ENCODE peak calls at places on chromosomes 16 and 17, in seven cellular contexts. W is breast epithelium, K is uterus, P is endothelial cell of umbilical vein, X is HCT116, J is GM12878, M is transverse colon. S is an unnamed sample. For H3K27me3, the result is how much of the 10 kb centered on the place peaks cover.

GRCh38 chr17:82061047-82061925 is 4.3 kb downstream of the DUS1L start:
- DNase-seq in W (no peak), K (no peak), P (no peak), X (no peak), J (no peak), M (no peak), S (peak)

GRCh38 chr17:27609606-27610303 is 21.2 kb upstream of the LGALS9 start:
- DNase-seq in W (no peak), K (no peak), P (peak), X (no peak), J (no peak), M (peak), S (no peak)

GRCh38 chr16:4375717-4376116 is 4.1 kb downstream of the VASN start:
- DNase-seq in W (no peak), K (no peak), P (no peak), X (no peak), J (no peak), M (no peak), S (no peak)

GRCh38 chr16:84116720-84117481 is at the start of gene MBTPS1:
- DNase-seq in W (peak), K (peak), P (peak), X (peak), J (peak), M (peak), S (peak)

GRCh38 chr17:66354981-66355380 is 52.6 kb downstream of the PRKCA start:
- DNase-seq in W (no peak), K (no peak), P (no peak), X (no peak), J (no peak), M (no peak), S (no peak)

GRCh38 chr16:79599837-79600635 is 501 bp downstream of the MAF start:
- DNase-seq in W (peak), K (peak), P (no peak), X (no peak), J (no peak), M (no peak), S (peak)

GRCh38 chr17:44358066-44358465 is 5.6 kb downstream of the FAM171A2 start:
- DNase-seq in W (no peak), K (no peak), P (no peak), X (no peak), J (no peak), M (no peak), S (no peak)

GRCh38 chr17:2049333-2050245 is 5.3 kb upstream of the HIC1 start:
- DNase-seq in W (peak), K (peak), P (peak), X (no peak), J (no peak), M (peak), S (peak)

GRCh38 chr17:81231121-81231645 is 7.7 kb downstream of the TEPSIN start:
- DNase-seq in W (no peak), K (no peak), P (no peak), X (no peak), J (no peak), M (no peak), S (no peak)

GRCh38 chr16:48591976-48592375 is 18.0 kb downstream of the N4BP1 start:
- DNase-seq in W (no peak), K (no peak), P (no peak), X (no peak), J (no peak), M (no peak), S (no peak)

GRCh38 chr17:5911919-5912318 is 158.3 kb upstream of the WSCD1 start:
- DNase-seq in W (no peak), K (no peak), P (no peak), X (no peak), J (no peak), M (no peak), S (no peak)

GRCh38 chr17:61878984-61879612 is 15.8 kb upstream of the BRIP1 start:
- DNase-seq in W (no peak), K (no peak), P (no peak), X (no peak), J (no peak), M (no peak), S (no peak)

GRCh38 chr17:41393294-41393693 is 4.1 kb downstream of the KRT31 start:
- DNase-seq in W (no peak), K (no peak), P (no peak), X (no peak), J (no peak), M (no peak), S (no peak)

GRCh38 chr16:76926042-76926441 is 264.9 kb upstream of the MON1B start:
- DNase-seq in W (no peak), K (no peak), P (no peak), X (no peak), J (no peak), M (no peak), S (no peak)

GRCh38 chr17:63275318-63275967 is 170.7 kb downstream of the CYB561 start:
- DNase-seq in W (no peak), K (no peak), P (peak), X (peak), J (no peak), M (no peak), S (no peak)

GRCh38 chr16:12257926-12258561 is 281.5 kb downstream of the SNX29 start:
- DNase-seq in W (peak), K (no peak), P (no peak), X (no peak), J (no peak), M (peak), S (no peak)

GRCh38 chr17:62343764-62344163 is 36.6 kb upstream of the EFCAB3 start:
- DNase-seq in W (no peak), K (no peak), P (no peak), X (no peak), J (no peak), M (no peak), S (no peak)

GRCh38 chr16:82638095-82638798 is 11.5 kb downstream of the CDH13 start:
- DNase-seq in W (no peak), K (no peak), P (peak), X (no peak), J (no peak), M (no peak), S (no peak)

DNA sequence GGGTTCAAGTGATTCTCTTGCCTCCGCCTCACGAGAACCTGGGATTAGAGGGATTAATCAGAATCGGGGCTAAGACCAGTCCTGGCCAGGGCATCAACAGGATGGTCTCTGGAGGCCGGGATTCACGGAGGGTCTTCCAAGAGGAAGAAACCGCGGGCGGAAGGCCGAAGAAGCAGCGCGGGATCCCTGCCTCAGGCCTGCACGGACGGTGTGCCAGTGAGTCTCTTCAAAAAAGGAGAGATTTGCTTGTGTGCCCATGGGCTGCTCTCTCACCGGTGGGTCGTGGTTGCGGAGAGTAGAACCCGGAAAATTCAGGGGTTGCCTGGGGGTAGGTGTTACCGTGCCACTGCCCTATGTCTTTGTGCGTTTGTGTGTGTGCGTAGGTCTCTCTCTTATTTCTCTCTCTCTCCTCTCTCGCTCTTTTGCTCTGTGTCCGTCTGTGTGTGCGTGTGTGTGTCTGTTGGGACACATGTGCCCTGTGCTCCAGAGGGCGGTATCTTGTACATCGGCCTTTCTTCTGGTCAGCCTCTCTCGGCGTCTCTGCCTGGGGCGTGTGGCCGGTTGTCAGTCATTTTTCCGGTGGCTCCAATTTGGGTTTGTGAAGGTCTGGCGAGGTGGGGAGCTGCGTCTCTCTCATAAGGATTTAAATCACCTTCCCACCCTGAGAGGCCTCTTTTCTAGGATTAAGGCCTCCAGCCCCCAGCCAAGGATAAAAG is 613.2 kb downstream of the KCNJ18 start:
- DNase-seq in W (no peak), K (no peak), P (no peak), X (no peak), J (no peak), M (no peak), S (peak)
- TF ChIP-seq POLR2A in W (no peak), K (no peak), P (no peak), X (no peak), J (no peak), M (no peak), S (no peak)

GRCh38 chr16:805474-805873 is 4.9 kb upstream of the GNG13 start:
- DNase-seq in W (no peak), K (no peak), P (no peak), X (no peak), J (no peak), M (no peak), S (no peak)

GRCh38 chr16:802914-803750 is 2.6 kb upstream of the GNG13 start:
- DNase-seq in W (no peak), K (no peak), P (no peak), X (no peak), J (no peak), M (no peak), S (no peak)

GRCh38 chr16:804193-805048 is 3.9 kb upstream of the GNG13 start:
- DNase-seq in W (no peak), K (no peak), P (no peak), X (no peak), J (no peak), M (no peak), S (peak)

GRCh38 chr16:803751-804075 is 3.2 kb upstream of the GNG13 start:
- DNase-seq in W (no peak), K (no peak), P (no peak), X (no peak), J (no peak), M (no peak), S (no peak)

DNA sequence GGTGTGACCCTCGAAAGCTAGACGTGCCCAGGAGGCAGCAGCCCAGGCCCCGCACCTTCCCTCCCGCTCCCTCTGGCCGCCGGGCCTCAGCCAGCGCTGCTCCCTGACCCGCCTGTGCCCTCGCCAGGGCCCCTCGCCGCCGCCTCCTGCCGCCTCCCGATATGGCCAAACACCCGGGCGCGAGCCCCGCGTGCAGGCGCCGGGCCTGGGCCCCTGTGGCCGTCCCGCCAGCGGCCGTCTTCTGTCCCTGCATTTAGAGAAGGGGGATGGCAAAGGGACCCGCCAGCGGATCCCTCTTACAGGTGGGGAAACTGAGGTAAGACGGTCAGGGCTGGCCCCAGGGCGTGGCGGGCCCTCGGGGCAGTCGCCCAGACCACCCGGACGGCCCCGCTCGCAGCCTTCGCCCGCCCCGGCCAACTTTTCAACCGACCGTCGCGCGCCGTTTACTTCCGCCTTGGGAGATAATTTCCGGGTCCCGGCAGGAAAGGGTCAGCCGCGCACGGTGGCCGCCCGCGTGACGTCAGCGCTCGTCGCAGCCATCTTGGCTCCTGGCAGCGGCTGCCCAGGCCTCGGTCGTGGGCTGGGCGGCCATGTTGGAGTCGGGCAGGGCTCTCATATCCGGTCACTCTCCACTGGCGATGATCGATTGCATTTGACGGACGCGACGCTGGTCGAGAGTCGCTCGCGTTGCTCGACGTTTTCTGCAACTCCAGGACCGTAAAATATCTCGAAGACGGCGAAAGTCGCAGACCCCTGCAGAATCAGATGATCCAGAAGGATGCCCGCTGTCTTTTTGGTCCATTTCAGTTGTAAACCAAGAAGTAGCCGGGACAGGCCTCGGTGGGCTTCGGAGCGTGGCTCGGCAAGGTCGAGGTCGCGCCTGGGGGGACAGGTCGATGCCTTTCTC is 7.1 kb upstream of the GNG13 start:
- DNase-seq in W (peak), K (peak), P (peak), X (peak), J (peak), M (peak), S (peak)
- H3K27me3 ChIP-seq in W (under half), K (under half), P (under half), X (under half), J (under half), M (under half), S (under half)

DNA sequence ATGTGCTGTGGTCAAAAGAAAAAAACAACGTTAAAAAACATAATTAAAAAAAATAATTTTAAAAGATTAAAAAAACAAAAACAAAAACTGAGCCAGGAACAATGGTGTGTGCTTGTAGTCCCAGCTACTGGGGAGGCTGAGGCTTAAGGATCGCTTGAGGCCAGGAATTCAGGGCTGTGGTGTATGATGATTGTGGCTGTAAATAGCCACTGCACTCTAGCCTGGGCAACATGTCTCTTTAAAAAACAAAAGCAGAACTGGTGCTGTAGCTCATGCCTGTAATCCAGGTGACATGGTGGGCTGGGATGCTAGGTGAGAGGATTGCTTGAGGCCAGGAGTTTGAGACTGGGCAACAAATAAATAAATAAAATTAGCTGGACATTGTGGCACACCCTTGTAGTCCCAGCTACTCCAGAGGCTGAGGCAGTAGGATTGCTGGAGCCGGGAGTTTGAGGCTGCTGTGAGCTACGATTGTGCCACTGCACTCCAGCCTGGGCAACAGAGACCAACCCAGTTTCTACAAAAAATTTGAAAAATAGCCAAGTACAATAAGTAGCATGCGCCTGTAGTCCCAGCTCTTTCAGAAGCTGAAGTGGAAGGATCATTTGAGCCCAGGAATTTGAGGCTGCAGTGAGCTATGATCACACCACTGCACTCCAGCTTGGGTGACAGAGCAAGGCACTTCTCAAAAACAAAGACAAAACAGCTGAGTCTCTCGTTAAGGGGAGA is 43.6 kb downstream of the NFATC3 start:
- DNase-seq in W (no peak), K (no peak), P (peak), X (no peak), J (no peak), M (no peak), S (no peak)
- H3K27ac ChIP-seq in W (no peak), K (no peak), P (no peak), X (no peak), J (no peak), M (no peak), S (peak)

GRCh38 chr17:78645421-78646295 is 68.5 kb upstream of the DNAH17 start:
- DNase-seq in W (no peak), K (no peak), P (peak), X (no peak), J (peak), M (peak), S (peak)
- TF ChIP-seq POLR2A in W (no peak), K (no peak), P (no peak), X (no peak), J (peak), M (no peak), S (no peak)

DNA sequence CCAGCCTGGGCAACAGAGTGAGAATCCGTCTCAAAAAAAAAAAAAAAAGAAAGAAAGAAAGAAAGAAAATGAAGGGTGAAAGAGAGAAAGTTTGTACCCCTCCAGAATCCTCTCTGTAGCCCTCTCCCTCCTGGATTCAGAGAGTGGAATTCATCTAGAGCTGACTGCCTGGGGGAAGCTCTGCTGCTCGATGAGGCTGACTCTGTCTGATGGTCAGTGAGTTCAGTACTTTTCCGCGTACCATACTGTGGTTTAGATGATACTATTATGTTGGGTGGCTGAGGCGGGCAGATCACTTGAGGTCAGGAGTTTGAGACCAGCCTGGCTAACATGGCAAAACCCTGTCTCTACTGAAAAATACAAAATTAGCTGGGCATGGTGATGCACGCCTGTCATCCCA is 14.8 kb downstream of the TMEM94 start:
- DNase-seq in W (no peak), K (no peak), P (no peak), X (no peak), J (no peak), M (no peak), S (no peak)
- H3K27me3 ChIP-seq in W (under half), K (under half), P (under half), X (under half), J (under half), M (under half), S (under half)

GRCh38 chr16:86181526-86181925 is 282.6 kb downstream of the IRF8 start:
- DNase-seq in W (no peak), K (no peak), P (no peak), X (no peak), J (no peak), M (no peak), S (no peak)
- H3K27ac ChIP-seq in W (no peak), K (no peak), P (no peak), X (no peak), J (no peak), M (no peak), S (no peak)

GRCh38 chr17:40122944-40123810 is 1.4 kb downstream of the MSL1 start:
- DNase-seq in W (no peak), K (peak), P (peak), X (no peak), J (no peak), M (peak), S (no peak)

GRCh38 chr17:40121886-40122465 is at the start of gene MSL1:
- DNase-seq in W (peak), K (peak), P (peak), X (no peak), J (no peak), M (peak), S (peak)

GRCh38 chr17:40122466-40122943 is 734 bp downstream of the MSL1 start:
- DNase-seq in W (no peak), K (peak), P (peak), X (no peak), J (no peak), M (peak), S (peak)

GRCh38 chr17:40124279-40125141 is 2.7 kb downstream of the MSL1 start:
- DNase-seq in W (no peak), K (no peak), P (peak), X (no peak), J (no peak), M (no peak), S (no peak)

GRCh38 chr17:40123811-40124114 is 2.0 kb downstream of the MSL1 start:
- DNase-seq in W (no peak), K (no peak), P (peak), X (no peak), J (no peak), M (no peak), S (no peak)
- TF ChIP-seq POLR2A in W (no peak), K (no peak), P (peak), X (no peak), J (no peak), M (no peak), S (no peak)

GRCh38 chr17:21360048-21360447 is 16.1 kb upstream of the KCNJ12 start:
- DNase-seq in W (no peak), K (no peak), P (no peak), X (no peak), J (no peak), M (no peak), S (no peak)

GRCh38 chr17:21365016-21365415 is 11.1 kb upstream of the KCNJ12 start:
- DNase-seq in W (no peak), K (no peak), P (no peak), X (no peak), J (no peak), M (no peak), S (no peak)

GRCh38 chr17:21362331-21362931 is 13.7 kb upstream of the KCNJ12 start:
- DNase-seq in W (no peak), K (no peak), P (no peak), X (no peak), J (no peak), M (no peak), S (no peak)

GRCh38 chr17:21361020-21361809 is 14.9 kb upstream of the KCNJ12 start:
- DNase-seq in W (no peak), K (no peak), P (no peak), X (no peak), J (no peak), M (no peak), S (no peak)

GRCh38 chr17:21363776-21364642 is 12.1 kb upstream of the KCNJ12 start:
- DNase-seq in W (no peak), K (no peak), P (no peak), X (no peak), J (no peak), M (no peak), S (no peak)
- H3K27me3 ChIP-seq in W (under half), K (under half), P (under half), X (under half), J (under half), M (under half), S (under half)

GRCh38 chr17:73695035-73695738 is 50.9 kb upstream of the SDK2 start:
- DNase-seq in W (no peak), K (no peak), P (no peak), X (no peak), J (no peak), M (no peak), S (no peak)
- H3K27ac ChIP-seq in W (no peak), K (no peak), P (no peak), X (no peak), J (no peak), M (no peak), S (no peak)

GRCh38 chr17:979539-980405 is at the start of gene NXN:
- DNase-seq in W (peak), K (peak), P (peak), X (no peak), J (no peak), M (peak), S (peak)
- TF ChIP-seq POLR2A in W (no peak), K (peak), P (peak), X (peak), J (no peak), M (peak), S (no peak)